ENCODE peak calls at places on chromosomes 11 and 22, in nine cellular contexts. One of them, this sample, is unnamed.

GRCh38 chr11:2886191-2886894 is 768 bp upstream of the CDKN1C start:
- DNase-seq in kidney: peak; percentile 89
- DNase-seq in CD8-positive, alpha-beta T cell: no peak
- DNase-seq in lower leg skin: no peak
- DNase-seq in endothelial cell: peak; percentile 67
- DNase-seq in hepatocyte: peak; percentile 79
- DNase-seq in progenitor cell of endocrine pancreas: peak; percentile 56
- DNase-seq in fibroblast of mammary gland: peak; percentile 13
- DNase-seq in HCT116: no peak
- DNase-seq in this sample: no peak

GRCh38 chr11:8263769-8264410 is at the start of gene LMO1:
- DNase-seq in kidney: peak; percentile 90
- DNase-seq in hepatocyte: peak; percentile 91
- DNase-seq in HCT116: peak; percentile 44
- DNase-seq in CD8-positive, alpha-beta T cell: peak; percentile 68
- DNase-seq in progenitor cell of endocrine pancreas: peak; percentile 79
- DNase-seq in fibroblast of mammary gland: peak; percentile 68
- DNase-seq in lower leg skin: peak; percentile 76
- DNase-seq in endothelial cell: peak; percentile 89
- DNase-seq in this sample: peak; percentile 92

GRCh38 chr11:92225563-92226308 is 1.1 kb downstream of the FAT3 start:
- DNase-seq in endothelial cell: peak; percentile 42
- DNase-seq in kidney: peak; percentile 79
- DNase-seq in progenitor cell of endocrine pancreas: peak; percentile 15
- DNase-seq in hepatocyte: peak; percentile 50
- DNase-seq in lower leg skin: no peak
- DNase-seq in fibroblast of mammary gland: no peak
- DNase-seq in HCT116: no peak
- DNase-seq in CD8-positive, alpha-beta T cell: no peak
- DNase-seq in this sample: peak; percentile 32

GRCh38 chr11:20293992-20294391 is 69.5 kb upstream of the HTATIP2 start:
- DNase-seq in HCT116: no peak
- DNase-seq in endothelial cell: no peak
- DNase-seq in kidney: no peak
- DNase-seq in hepatocyte: no peak
- DNase-seq in progenitor cell of endocrine pancreas: no peak
- DNase-seq in CD8-positive, alpha-beta T cell: no peak
- DNase-seq in fibroblast of mammary gland: no peak
- DNase-seq in lower leg skin: no peak
- DNase-seq in this sample: no peak

GRCh38 chr11:69127091-69127850 is 28.5 kb upstream of the SMIM38 start:
- DNase-seq in endothelial cell: no peak
- DNase-seq in HCT116: no peak
- DNase-seq in hepatocyte: no peak
- DNase-seq in kidney: peak; percentile 59
- DNase-seq in progenitor cell of endocrine pancreas: no peak
- DNase-seq in CD8-positive, alpha-beta T cell: no peak
- DNase-seq in lower leg skin: no peak
- DNase-seq in fibroblast of mammary gland: no peak
- DNase-seq in this sample: no peak

GRCh38 chr22:49569286-49570031 is 258.2 kb downstream of the BRD1 start:
- DNase-seq in kidney: peak; percentile 72
- DNase-seq in endothelial cell: no peak
- DNase-seq in fibroblast of mammary gland: no peak
- DNase-seq in lower leg skin: no peak
- DNase-seq in CD8-positive, alpha-beta T cell: no peak
- DNase-seq in hepatocyte: no peak
- DNase-seq in HCT116: no peak
- DNase-seq in progenitor cell of endocrine pancreas: no peak
- DNase-seq in this sample: no peak

GRCh38 chr11:36155770-36156485 is 133.3 kb downstream of the COMMD9 start:
- DNase-seq in HCT116: no peak
- DNase-seq in lower leg skin: no peak
- DNase-seq in kidney: no peak
- DNase-seq in endothelial cell: no peak
- DNase-seq in fibroblast of mammary gland: peak; percentile 75
- DNase-seq in progenitor cell of endocrine pancreas: no peak
- DNase-seq in hepatocyte: no peak
- DNase-seq in CD8-positive, alpha-beta T cell: no peak
- DNase-seq in this sample: no peak

GRCh38 chr11:36237341-36237740 is 51.9 kb downstream of the COMMD9 start:
- DNase-seq in endothelial cell: no peak
- DNase-seq in HCT116: no peak
- DNase-seq in lower leg skin: no peak
- DNase-seq in CD8-positive, alpha-beta T cell: no peak
- DNase-seq in hepatocyte: no peak
- DNase-seq in fibroblast of mammary gland: no peak
- DNase-seq in kidney: no peak
- DNase-seq in progenitor cell of endocrine pancreas: no peak
- DNase-seq in this sample: no peak

GRCh38 chr11:61926235-61926634 is 8.9 kb upstream of the RAB3IL1 start:
- DNase-seq in hepatocyte: no peak
- DNase-seq in CD8-positive, alpha-beta T cell: no peak
- DNase-seq in endothelial cell: no peak
- DNase-seq in HCT116: no peak
- DNase-seq in kidney: no peak
- DNase-seq in lower leg skin: peak; percentile 9
- DNase-seq in fibroblast of mammary gland: no peak
- DNase-seq in progenitor cell of endocrine pancreas: no peak
- DNase-seq in this sample: no peak

GRCh38 chr22:22235564-22235963 is 9.0 kb upstream of the VPREB1 start:
- DNase-seq in HCT116: no peak
- DNase-seq in lower leg skin: no peak
- DNase-seq in CD8-positive, alpha-beta T cell: peak; percentile 50
- DNase-seq in kidney: no peak
- DNase-seq in fibroblast of mammary gland: peak; percentile 34
- DNase-seq in hepatocyte: peak; percentile 31
- DNase-seq in endothelial cell: peak; percentile 33
- DNase-seq in progenitor cell of endocrine pancreas: no peak
- DNase-seq in this sample: no peak

GRCh38 chr11:94423467-94423866 is 22.2 kb upstream of the GPR83 start:
- DNase-seq in progenitor cell of endocrine pancreas: no peak
- DNase-seq in fibroblast of mammary gland: no peak
- DNase-seq in CD8-positive, alpha-beta T cell: no peak
- DNase-seq in kidney: peak; percentile 83
- DNase-seq in HCT116: no peak
- DNase-seq in endothelial cell: no peak
- DNase-seq in hepatocyte: no peak
- DNase-seq in lower leg skin: no peak
- DNase-seq in this sample: no peak

DNA sequence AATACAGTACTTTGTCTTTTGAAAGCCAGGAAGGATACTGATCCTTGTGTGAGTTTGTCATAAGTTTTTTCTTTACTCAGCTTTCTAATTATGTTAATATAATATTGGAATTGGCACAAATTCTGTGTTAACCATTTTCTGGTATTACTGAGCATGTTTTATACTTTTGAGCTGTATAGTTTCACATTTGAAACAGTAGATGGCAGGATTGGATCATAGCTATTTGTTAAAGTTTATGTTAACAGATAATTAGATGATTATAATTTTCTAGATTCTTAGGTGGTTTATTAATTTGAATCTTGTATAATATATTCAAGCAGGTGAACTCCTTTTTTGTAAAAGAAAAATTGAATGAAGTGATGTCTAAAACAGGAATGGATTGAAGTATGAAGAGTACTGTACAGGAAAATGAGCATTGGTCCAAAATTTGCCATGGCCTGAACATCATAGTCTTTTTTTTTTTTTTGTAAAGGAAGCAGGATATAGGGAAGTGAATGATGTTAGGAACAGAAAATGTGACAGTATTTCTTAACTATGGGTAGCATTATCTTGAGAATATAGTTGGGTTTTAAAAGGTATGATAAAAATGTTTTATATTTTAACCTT is 102.0 kb downstream of the CYP2R1 start:
- DNase-seq in hepatocyte: no peak
- DNase-seq in CD8-positive, alpha-beta T cell: no peak
- DNase-seq in progenitor cell of endocrine pancreas: no peak
- DNase-seq in endothelial cell: no peak
- DNase-seq in kidney: no peak
- DNase-seq in fibroblast of mammary gland: peak; percentile 20
- DNase-seq in HCT116: no peak
- DNase-seq in lower leg skin: no peak
- DNase-seq in this sample: no peak
- TF ChIP-seq CTCF in hepatocyte: peak; percentile 59
- TF ChIP-seq CTCF in CD8-positive, alpha-beta T cell: peak; percentile 68
- TF ChIP-seq CTCF in progenitor cell of endocrine pancreas: peak; percentile 51
- TF ChIP-seq CTCF in endothelial cell: no peak
- TF ChIP-seq CTCF in kidney: peak; percentile 35
- TF ChIP-seq CTCF in fibroblast of mammary gland: peak; percentile 51
- TF ChIP-seq CTCF in HCT116: peak; percentile 64
- TF ChIP-seq CTCF in lower leg skin: no peak
- TF ChIP-seq CTCF in this sample: peak; percentile 30

GRCh38 chr22:39309364-39309861 is 10.0 kb downstream of the RPL3 start:
- DNase-seq in hepatocyte: no peak
- DNase-seq in kidney: no peak
- DNase-seq in HCT116: no peak
- DNase-seq in lower leg skin: no peak
- DNase-seq in progenitor cell of endocrine pancreas: no peak
- DNase-seq in fibroblast of mammary gland: no peak
- DNase-seq in CD8-positive, alpha-beta T cell: no peak
- DNase-seq in endothelial cell: no peak
- DNase-seq in this sample: no peak
- TF ChIP-seq CTCF in hepatocyte: no peak
- TF ChIP-seq CTCF in kidney: no peak
- TF ChIP-seq CTCF in HCT116: no peak
- TF ChIP-seq CTCF in lower leg skin: no peak
- TF ChIP-seq CTCF in progenitor cell of endocrine pancreas: peak; percentile 16
- TF ChIP-seq CTCF in fibroblast of mammary gland: peak; percentile 27
- TF ChIP-seq CTCF in CD8-positive, alpha-beta T cell: no peak
- TF ChIP-seq CTCF in endothelial cell: no peak
- TF ChIP-seq CTCF in this sample: no peak

GRCh38 chr11:17766590-17766989 is 32.0 kb downstream of the KCNC1 start:
- DNase-seq in fibroblast of mammary gland: no peak
- DNase-seq in CD8-positive, alpha-beta T cell: no peak
- DNase-seq in lower leg skin: no peak
- DNase-seq in progenitor cell of endocrine pancreas: no peak
- DNase-seq in HCT116: peak; percentile 24
- DNase-seq in kidney: peak; percentile 25
- DNase-seq in hepatocyte: no peak
- DNase-seq in endothelial cell: no peak
- DNase-seq in this sample: no peak
- TF ChIP-seq CTCF in fibroblast of mammary gland: no peak
- TF ChIP-seq CTCF in CD8-positive, alpha-beta T cell: no peak
- TF ChIP-seq CTCF in lower leg skin: no peak
- TF ChIP-seq CTCF in progenitor cell of endocrine pancreas: peak; percentile 22
- TF ChIP-seq CTCF in HCT116: peak; percentile 51
- TF ChIP-seq CTCF in kidney: no peak
- TF ChIP-seq CTCF in hepatocyte: no peak
- TF ChIP-seq CTCF in endothelial cell: no peak
- TF ChIP-seq CTCF in this sample: no peak

GRCh38 chr11:73989156-73989555 is 6.5 kb upstream of the UCP2 start:
- DNase-seq in HCT116: no peak
- DNase-seq in hepatocyte: no peak
- DNase-seq in progenitor cell of endocrine pancreas: no peak
- DNase-seq in fibroblast of mammary gland: no peak
- DNase-seq in endothelial cell: no peak
- DNase-seq in CD8-positive, alpha-beta T cell: no peak
- DNase-seq in kidney: no peak
- DNase-seq in lower leg skin: no peak
- DNase-seq in this sample: no peak
- TF ChIP-seq CTCF in HCT116: no peak
- TF ChIP-seq CTCF in hepatocyte: no peak
- TF ChIP-seq CTCF in progenitor cell of endocrine pancreas: no peak
- TF ChIP-seq CTCF in fibroblast of mammary gland: no peak
- TF ChIP-seq CTCF in endothelial cell: no peak
- TF ChIP-seq CTCF in CD8-positive, alpha-beta T cell: no peak
- TF ChIP-seq CTCF in kidney: no peak
- TF ChIP-seq CTCF in lower leg skin: no peak
- TF ChIP-seq CTCF in this sample: no peak

DNA sequence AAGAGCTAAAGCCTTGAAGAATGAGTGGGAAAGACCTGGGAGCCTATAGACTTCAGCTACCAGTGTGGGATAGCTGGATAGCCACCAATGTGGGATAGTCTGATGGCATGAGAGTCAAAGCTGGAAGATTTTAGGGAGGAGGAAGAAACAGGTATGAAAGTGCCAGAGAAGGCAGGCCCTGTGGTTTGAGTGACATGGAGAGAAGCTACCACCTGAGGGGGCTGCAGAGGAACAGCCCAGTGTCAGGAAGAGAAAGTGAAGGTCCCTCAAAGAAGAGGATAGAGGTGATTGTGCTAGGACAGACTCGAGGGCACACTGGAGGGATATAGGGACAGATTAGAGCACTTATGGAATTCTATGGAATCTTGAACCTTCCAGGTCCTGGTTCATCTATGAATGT is 23.1 kb upstream of the PAX6 start:
- DNase-seq in fibroblast of mammary gland: no peak
- DNase-seq in HCT116: no peak
- DNase-seq in lower leg skin: no peak
- DNase-seq in progenitor cell of endocrine pancreas: no peak
- DNase-seq in CD8-positive, alpha-beta T cell: no peak
- DNase-seq in kidney: no peak
- DNase-seq in hepatocyte: no peak
- DNase-seq in endothelial cell: no peak
- DNase-seq in this sample: no peak
- TF ChIP-seq CTCF in fibroblast of mammary gland: no peak
- TF ChIP-seq CTCF in HCT116: no peak
- TF ChIP-seq CTCF in lower leg skin: no peak
- TF ChIP-seq CTCF in progenitor cell of endocrine pancreas: no peak
- TF ChIP-seq CTCF in CD8-positive, alpha-beta T cell: no peak
- TF ChIP-seq CTCF in kidney: no peak
- TF ChIP-seq CTCF in hepatocyte: no peak
- TF ChIP-seq CTCF in endothelial cell: no peak
- TF ChIP-seq CTCF in this sample: no peak

GRCh38 chr11:24132471-24132870 is 364.4 kb upstream of the LUZP2 start:
- DNase-seq in lower leg skin: no peak
- DNase-seq in HCT116: no peak
- DNase-seq in hepatocyte: no peak
- DNase-seq in progenitor cell of endocrine pancreas: no peak
- DNase-seq in endothelial cell: no peak
- DNase-seq in fibroblast of mammary gland: no peak
- DNase-seq in kidney: no peak
- DNase-seq in CD8-positive, alpha-beta T cell: no peak
- DNase-seq in this sample: no peak

GRCh38 chr11:24131698-24132097 is 365.2 kb upstream of the LUZP2 start:
- DNase-seq in kidney: no peak
- DNase-seq in fibroblast of mammary gland: no peak
- DNase-seq in CD8-positive, alpha-beta T cell: no peak
- DNase-seq in hepatocyte: no peak
- DNase-seq in lower leg skin: no peak
- DNase-seq in progenitor cell of endocrine pancreas: no peak
- DNase-seq in HCT116: no peak
- DNase-seq in endothelial cell: no peak
- DNase-seq in this sample: no peak

DNA sequence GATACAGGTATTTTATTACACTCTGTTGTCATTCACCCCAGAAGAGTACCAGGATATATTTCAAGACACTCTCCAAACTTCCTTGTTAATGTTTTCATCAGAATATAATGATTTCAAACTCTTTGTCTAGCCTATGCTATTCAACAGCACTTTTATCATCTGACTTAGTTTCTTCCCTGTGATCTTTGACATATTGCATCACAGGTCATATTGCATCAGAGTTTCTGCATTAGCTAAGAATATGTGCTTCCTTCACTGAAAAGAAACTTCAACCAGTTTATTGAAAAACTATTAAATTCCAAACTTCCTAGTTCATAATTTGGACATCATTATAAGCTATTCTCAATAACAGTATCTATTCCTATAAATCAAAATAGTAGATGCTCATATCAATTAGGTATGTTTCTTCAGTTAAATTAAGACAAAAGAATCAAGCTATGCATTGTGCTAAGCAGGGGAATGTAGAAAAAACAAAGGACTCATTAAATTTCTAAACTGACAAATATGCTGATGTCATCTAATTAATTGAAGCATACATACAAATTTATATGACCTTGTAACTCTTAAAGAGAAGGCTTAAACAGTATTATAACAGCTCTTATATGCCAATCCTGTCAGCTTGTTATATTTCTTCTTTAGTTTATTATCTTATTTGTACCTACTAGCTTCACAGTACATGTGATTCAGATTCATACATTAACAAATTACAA is 361.8 kb upstream of the LUZP2 start:
- DNase-seq in kidney: no peak
- DNase-seq in lower leg skin: no peak
- DNase-seq in HCT116: no peak
- DNase-seq in progenitor cell of endocrine pancreas: no peak
- DNase-seq in CD8-positive, alpha-beta T cell: no peak
- DNase-seq in fibroblast of mammary gland: peak; percentile 6
- DNase-seq in endothelial cell: no peak
- DNase-seq in hepatocyte: no peak
- DNase-seq in this sample: no peak
- TF ChIP-seq CTCF in kidney: no peak
- TF ChIP-seq CTCF in lower leg skin: no peak
- TF ChIP-seq CTCF in HCT116: no peak
- TF ChIP-seq CTCF in progenitor cell of endocrine pancreas: no peak
- TF ChIP-seq CTCF in CD8-positive, alpha-beta T cell: no peak
- TF ChIP-seq CTCF in fibroblast of mammary gland: no peak
- TF ChIP-seq CTCF in endothelial cell: no peak
- TF ChIP-seq CTCF in hepatocyte: no peak
- TF ChIP-seq CTCF in this sample: no peak

This sample was measured in mesothelial cell of epicardium.